ENCODE peak calls at places on chromosome 14, in nine cellular contexts. Y, O, P, U, Q, E, N, H and T are unnamed samples.

GRCh38 chr14:102530828-102531478 is 21.4 kb upstream of the ANKRD9 start:
- DNase-seq in P (no peak), N (no peak), Q (no peak), U (peak), H (no peak), Y (no peak), O (no peak), E (no peak), T (no peak)

GRCh38 chr14:92540472-92541048 is 27.0 kb downstream of the RIN3 start:
- DNase-seq in N (peak), Q (peak), E (peak), P (peak), H (no peak), U (peak), Y (peak), O (no peak), T (peak)

GRCh38 chr14:95431199-95432145 is 85.0 kb downstream of the SYNE3 start:
- DNase-seq in U (no peak), E (no peak), Y (no peak), H (no peak), Q (no peak), N (no peak), P (no peak), O (peak), T (peak)

GRCh38 chr14:54509546-54510501 is at the start of gene CGRRF1:
- DNase-seq in Q (peak), E (peak), O (peak), P (peak), U (peak), H (peak), N (peak), Y (peak), T (peak)

GRCh38 chr14:89911018-89911919 is 43.3 kb downstream of the EFCAB11 start:
- DNase-seq in H (no peak), U (no peak), P (no peak), E (no peak), Y (no peak), Q (no peak), O (peak), N (peak), T (no peak)

GRCh38 chr14:30607156-30607780 is 14.9 kb upstream of the SCFD1 start:
- DNase-seq in Y (no peak), P (no peak), H (no peak), U (no peak), O (no peak), Q (no peak), E (no peak), N (no peak), T (no peak)

GRCh38 chr14:53190938-53191337 is 37.8 kb upstream of the DDHD1 start:
- DNase-seq in Q (no peak), E (no peak), N (no peak), H (no peak), Y (no peak), P (no peak), O (no peak), U (no peak), T (no peak)

GRCh38 chr14:103103461-103104388 is 9.2 kb downstream of the EXOC3L4 start:
- DNase-seq in E (no peak), H (no peak), O (no peak), Q (no peak), N (peak), P (no peak), Y (no peak), U (peak), T (no peak)

GRCh38 chr14:29444216-29444615 is 483.4 kb downstream of the PRKD1 start:
- DNase-seq in Y (no peak), Q (no peak), H (no peak), P (no peak), O (no peak), N (no peak), E (no peak), U (no peak), T (no peak)

GRCh38 chr14:73785336-73785833 is 66.2 kb upstream of the PTGR2 start:
- DNase-seq in E (peak), O (peak), Y (no peak), P (no peak), H (no peak), N (peak), Q (peak), U (no peak), T (no peak)

GRCh38 chr14:51552768-51553426 is 98.8 kb upstream of the FRMD6 start:
- DNase-seq in H (no peak), P (no peak), Q (no peak), E (no peak), N (no peak), Y (no peak), O (no peak), U (no peak), T (no peak)

GRCh38 chr14:33737446-33737845 is 213.4 kb downstream of the EGLN3 start:
- DNase-seq in Q (no peak), P (no peak), N (no peak), Y (no peak), U (no peak), H (no peak), E (no peak), O (no peak), T (no peak)

GRCh38 chr14:37399517-37399916 is 195.5 kb downstream of the FOXA1 start:
- DNase-seq in H (no peak), Q (no peak), Y (no peak), U (no peak), N (no peak), P (no peak), O (no peak), E (no peak), T (no peak)

GRCh38 chr14:102538598-102539543 is 29.3 kb upstream of the ANKRD9 start:
- DNase-seq in O (no peak), H (no peak), N (no peak), U (no peak), Y (no peak), Q (no peak), E (no peak), P (no peak), T (no peak)

GRCh38 chr14:81386379-81386778 is 13.7 kb downstream of the STON2 start:
- DNase-seq in H (no peak), U (no peak), Q (no peak), P (no peak), N (no peak), Y (no peak), O (peak), E (no peak), T (no peak)

GRCh38 chr14:88825078-88825458 is 617 bp downstream of the TTC8 start:
- DNase-seq in E (no peak), Y (no peak), H (no peak), P (no peak), O (no peak), N (no peak), U (no peak), Q (no peak), T (no peak)

GRCh38 chr14:31934767-31935266 is 142.3 kb upstream of the ARHGAP5 start:
- DNase-seq in U (no peak), H (no peak), E (no peak), O (peak), Y (no peak), Q (peak), P (peak), N (peak), T (no peak)

GRCh38 chr14:103516426-103517171 is 6.0 kb downstream of the CKB start:
- DNase-seq in E (no peak), O (no peak), P (no peak), Y (no peak), H (no peak), Q (no peak), N (no peak), U (peak), T (no peak)

GRCh38 chr14:101683365-101683764 is 78.1 kb upstream of the PPP2R5C start:
- DNase-seq in O (no peak), Y (no peak), Q (no peak), H (no peak), P (no peak), E (no peak), N (no peak), U (no peak), T (no peak)

GRCh38 chr14:30656190-30656632 is 34.1 kb downstream of the SCFD1 start:
- DNase-seq in Q (peak), H (peak), U (no peak), P (no peak), Y (no peak), O (peak), N (peak), E (no peak), T (no peak)

GRCh38 chr14:68285421-68286179 is 466.0 kb downstream of the RAD51B start:
- DNase-seq in U (no peak), O (no peak), H (peak), N (peak), E (no peak), P (no peak), Q (no peak), Y (no peak), T (no peak)

GRCh38 chr14:63486729-63487128 is 56.4 kb downstream of the PPP2R5E start:
- DNase-seq in E (no peak), P (no peak), O (no peak), U (no peak), H (no peak), Q (no peak), Y (no peak), N (no peak), T (no peak)

GRCh38 chr14:57364659-57365450 is 25.5 kb upstream of the NAA30 start:
- DNase-seq in U (no peak), N (no peak), H (no peak), Y (no peak), P (no peak), O (peak), Q (no peak), E (no peak), T (no peak)
- TF ChIP-seq CTCF in U (no peak), N (no peak), H (no peak), Y (no peak), P (no peak), O (no peak), Q (no peak), E (no peak), T (no peak)

GRCh38 chr14:105860615-105861580 is 334.5 kb downstream of the TMEM121 start:
- DNase-seq in Q (no peak), Y (no peak), O (no peak), E (no peak), U (peak), P (peak), H (no peak), N (peak), T (no peak)
- H3K27ac ChIP-seq in Q (no peak), Y (no peak), O (no peak), E (no peak), U (no peak), P (no peak), H (peak), N (no peak), T (no peak)

GRCh38 chr14:97976861-97977260 is 1179.7 kb downstream of the VRK1 start:
- DNase-seq in H (no peak), E (no peak), Y (peak), P (no peak), U (no peak), O (no peak), Q (no peak), N (peak), T (no peak)
- H3K4me3 ChIP-seq in H (no peak), E (no peak), Y (no peak), P (peak), U (peak), O (no peak), Q (peak), N (peak), T (no peak)

DNA sequence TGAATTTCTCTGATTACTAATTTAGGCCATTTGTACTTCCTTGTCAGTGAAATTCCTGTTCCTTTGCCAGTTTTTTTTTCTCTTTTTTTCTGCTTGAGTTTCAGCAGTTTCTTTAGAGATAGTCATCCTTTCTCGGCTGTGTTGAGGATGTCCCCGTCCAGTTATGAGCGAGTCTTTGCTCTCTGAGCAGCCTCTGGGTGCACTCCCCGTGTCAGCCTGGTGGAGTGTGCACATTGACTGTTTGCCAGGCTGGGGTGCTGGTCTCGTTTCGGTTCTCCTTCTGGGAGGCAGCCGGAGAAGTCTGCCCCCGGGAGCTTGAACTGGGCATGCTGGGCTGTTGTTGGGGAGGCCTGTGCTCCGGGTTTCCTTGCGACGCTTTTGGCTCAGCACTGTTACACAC is 3.0 kb downstream of the PACS2 start:
- DNase-seq in U (no peak), H (no peak), P (no peak), Q (no peak), E (no peak), O (no peak), N (no peak), Y (no peak), T (peak)
- TF ChIP-seq CTCF in U (no peak), H (no peak), P (no peak), Q (no peak), E (peak), O (no peak), N (no peak), Y (no peak), T (no peak)

GRCh38 chr14:80260649-80261048 is 49.3 kb upstream of the DIO2 start:
- DNase-seq in U (no peak), P (no peak), Y (no peak), H (no peak), E (no peak), O (no peak), Q (peak), N (no peak), T (no peak)
- H3K27ac ChIP-seq in U (peak), P (no peak), Y (no peak), H (no peak), E (no peak), O (no peak), Q (peak), N (no peak), T (no peak)

GRCh38 chr14:61403411-61403810 is 82.0 kb downstream of the PRKCH start:
- DNase-seq in N (no peak), O (no peak), P (no peak), E (no peak), H (peak), U (no peak), Y (no peak), Q (no peak), T (no peak)

GRCh38 chr14:61406670-61407069 is 85.3 kb downstream of the PRKCH start:
- DNase-seq in O (no peak), E (no peak), U (no peak), N (no peak), H (no peak), P (no peak), Q (no peak), Y (no peak), T (no peak)

GRCh38 chr14:61404637-61405036 is 83.3 kb downstream of the PRKCH start:
- DNase-seq in O (no peak), N (no peak), Y (no peak), P (no peak), E (no peak), U (no peak), Q (no peak), H (no peak), T (no peak)

GRCh38 chr14:61408498-61408897 is 87.1 kb downstream of the PRKCH start:
- DNase-seq in E (no peak), Q (no peak), Y (no peak), U (no peak), N (no peak), H (no peak), O (no peak), P (no peak), T (no peak)

DNA sequence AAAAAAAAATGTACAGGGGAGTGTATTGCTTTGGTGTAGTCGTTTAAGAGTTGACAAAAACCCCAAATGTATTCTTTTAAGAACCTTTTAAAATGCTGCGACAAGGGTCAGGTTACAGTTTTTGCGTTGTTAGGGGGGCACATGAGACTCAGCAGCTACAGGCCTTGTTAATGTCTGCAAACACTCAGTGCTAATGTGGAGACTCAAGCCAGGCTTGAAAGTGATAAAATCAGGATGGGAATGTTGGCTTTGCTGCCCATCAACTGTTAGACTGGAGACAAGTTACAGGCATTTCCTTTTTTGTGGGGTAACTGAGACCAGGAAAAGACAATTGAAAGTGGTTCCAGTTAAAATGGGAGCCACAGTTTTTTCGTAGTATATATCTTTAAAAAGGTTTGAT is 84.8 kb downstream of the PRKCH start:
- DNase-seq in Q (no peak), O (peak), P (no peak), U (no peak), H (no peak), Y (no peak), N (no peak), E (no peak), T (no peak)
- H3K4me3 ChIP-seq in Q (no peak), O (no peak), P (no peak), U (no peak), H (no peak), Y (no peak), N (no peak), E (no peak), T (no peak)

DNA sequence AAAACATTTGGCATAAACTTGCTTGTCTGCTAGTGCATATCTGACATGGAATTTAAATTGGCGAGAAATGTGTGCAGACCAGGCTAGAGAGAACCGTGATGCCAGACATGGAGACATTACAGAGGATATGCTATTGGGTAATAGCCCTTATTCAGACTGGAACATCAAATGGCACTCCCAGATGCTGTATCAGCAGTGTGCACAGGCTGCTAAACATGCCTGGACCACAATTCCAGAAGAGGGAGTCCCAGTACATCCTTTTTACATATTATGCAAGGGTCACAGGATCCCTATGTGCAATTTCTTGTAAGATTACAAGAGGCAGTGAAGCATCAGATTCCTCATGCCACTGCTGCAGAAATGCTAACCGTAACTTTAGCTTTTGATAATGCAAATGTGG is 354.5 kb upstream of the FOXG1 start:
- DNase-seq in P (no peak), U (no peak), E (no peak), Q (no peak), N (no peak), H (no peak), O (no peak), Y (no peak), T (no peak)
- TF ChIP-seq CTCF in P (no peak), U (no peak), E (no peak), Q (no peak), N (no peak), H (no peak), O (no peak), Y (no peak), T (no peak)